ENCODE peak calls at places on chromosomes 5 and 9, in seven cellular contexts. N is esophagus muscularis mucosa, C is tibial nerve, P is heart left ventricle, B is transverse colon, Q is body of pancreas, I is stomach. M is an unnamed sample.

GRCh38 chr9:92189782-92190535 is 74.7 kb upstream of the SPTLC1 start:
- DNase-seq in N (peak), C (no peak), P (no peak), B (no peak), Q (no peak), I (no peak), M (no peak)

GRCh38 chr5:1293997-1294838 is 650 bp downstream of the TERT start:
- DNase-seq in N (no peak), C (no peak), P (no peak), B (no peak), Q (no peak), I (peak), M (peak)

GRCh38 chr5:1182360-1182632 is 19.1 kb upstream of the SLC6A19 start:
- DNase-seq in N (no peak), C (no peak), P (no peak), B (no peak), Q (no peak), I (no peak), M (no peak)

GRCh38 chr9:137708590-137709284 is 89.9 kb downstream of the EHMT1 start:
- DNase-seq in N (no peak), C (no peak), P (no peak), B (no peak), Q (no peak), I (no peak), M (no peak)

GRCh38 chr5:130836729-130837660 is 328.1 kb downstream of the HINT1 start:
- DNase-seq in N (no peak), C (no peak), P (no peak), B (no peak), Q (no peak), I (no peak), M (no peak)

GRCh38 chr9:71929791-71930440 is 18.5 kb downstream of the C9orf85 start:
- DNase-seq in N (no peak), C (no peak), P (no peak), B (no peak), Q (no peak), I (no peak), M (no peak)

GRCh38 chr9:114662081-114662989 is 4.7 kb upstream of the TEX53 start:
- DNase-seq in N (no peak), C (peak), P (no peak), B (peak), Q (peak), I (peak), M (no peak)

GRCh38 chr9:69573666-69574456 is 98.3 kb downstream of the APBA1 start:
- DNase-seq in N (no peak), C (no peak), P (no peak), B (no peak), Q (no peak), I (no peak), M (no peak)

GRCh38 chr5:135829681-135830383 is 4.6 kb upstream of the SLC25A48 start:
- DNase-seq in N (peak), C (peak), P (peak), B (peak), Q (peak), I (peak), M (peak)

DNA sequence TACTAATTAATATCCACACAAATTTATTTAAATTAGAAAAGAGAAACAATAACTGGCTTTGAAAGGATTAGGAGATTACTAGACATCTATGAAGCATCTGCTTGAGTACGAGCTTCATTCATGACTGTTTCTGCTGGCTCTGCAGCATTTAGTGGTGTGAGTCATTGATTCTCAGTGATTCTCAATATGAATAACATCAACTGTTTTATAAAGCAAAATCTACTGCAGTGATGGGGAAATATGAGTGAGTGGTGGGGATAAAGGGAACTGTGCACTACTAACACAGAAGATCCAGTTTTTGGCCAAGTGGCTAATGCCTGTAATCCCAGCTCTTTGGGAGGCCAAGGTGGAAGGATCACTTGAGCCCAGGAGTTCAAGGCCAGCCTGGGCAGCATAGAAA is 8.4 kb downstream of the FNBP1 start:
- DNase-seq in N (no peak), C (no peak), P (no peak), B (no peak), Q (no peak), I (no peak), M (no peak)
- TF ChIP-seq POLR2A in N (no peak), C (no peak), P (no peak), B (no peak), Q (no peak), I (no peak), M (no peak)

DNA sequence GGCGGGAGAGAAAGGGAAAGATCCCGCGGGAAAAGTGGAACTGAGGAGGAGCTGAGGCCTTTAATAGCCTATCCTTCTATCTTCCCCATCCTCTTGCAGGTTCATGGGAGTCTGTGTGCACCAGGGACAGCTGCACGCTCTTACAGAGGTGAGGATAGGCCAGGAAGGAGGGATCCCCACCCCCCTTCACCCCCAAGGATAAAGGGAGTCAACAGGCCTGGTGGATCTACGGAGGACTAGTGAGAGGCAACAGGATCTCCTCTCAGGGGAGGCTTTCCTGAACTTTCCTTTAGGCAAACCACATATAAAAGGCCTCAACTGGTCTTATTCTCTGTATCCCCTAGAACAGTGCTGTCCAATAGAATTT is 1.1 kb downstream of the TESK1 start:
- DNase-seq in N (no peak), C (no peak), P (no peak), B (no peak), Q (no peak), I (no peak), M (peak)
- H3K27ac ChIP-seq in N (peak), C (peak), P (peak), B (peak), Q (no peak), I (peak), M (peak)

GRCh38 chr9:29212590-29213373 is 1639.5 kb upstream of the C9orf72 start:
- DNase-seq in N (no peak), C (no peak), P (no peak), B (no peak), Q (peak), I (peak), M (no peak)

GRCh38 chr9:29211681-29212589 is 1638.7 kb upstream of the C9orf72 start:
- DNase-seq in N (no peak), C (no peak), P (peak), B (peak), Q (peak), I (peak), M (peak)

GRCh38 chr9:29213374-29214161 is 1640.3 kb upstream of the C9orf72 start:
- DNase-seq in N (no peak), C (no peak), P (peak), B (no peak), Q (no peak), I (peak), M (no peak)

GRCh38 chr9:29214702-29215248 is 1641.5 kb upstream of the C9orf72 start:
- DNase-seq in N (no peak), C (no peak), P (no peak), B (no peak), Q (no peak), I (no peak), M (no peak)

DNA sequence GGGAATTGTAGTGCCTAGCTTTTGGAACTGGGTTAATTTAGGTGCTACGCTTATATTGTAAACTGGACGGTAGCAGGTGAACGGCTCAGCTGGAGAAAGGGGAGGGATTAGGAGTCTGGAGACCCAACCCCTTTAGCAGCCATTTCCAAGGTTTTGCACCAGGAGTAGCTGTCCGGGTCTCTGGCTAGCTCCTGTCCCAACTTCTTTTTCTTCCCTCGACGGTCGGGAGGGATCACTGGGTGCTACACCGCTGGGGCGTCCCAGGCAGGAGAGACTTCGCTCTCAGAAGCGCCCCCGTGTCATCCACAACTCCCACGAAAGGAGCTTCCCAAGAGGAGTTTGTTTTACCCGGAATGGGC is 1640.9 kb upstream of the C9orf72 start:
- DNase-seq in N (no peak), C (no peak), P (no peak), B (no peak), Q (peak), I (peak), M (no peak)
- H3K4me3 ChIP-seq in N (peak), C (no peak), P (no peak), B (no peak), Q (peak), I (peak), M (peak)

GRCh38 chr5:8520922-8521321 is 652.0 kb downstream of the MTRR start:
- DNase-seq in N (no peak), C (no peak), P (no peak), B (no peak), Q (no peak), I (no peak), M (no peak)

GRCh38 chr5:8522635-8523034 is 653.7 kb downstream of the MTRR start:
- DNase-seq in N (no peak), C (no peak), P (no peak), B (no peak), Q (no peak), I (no peak), M (no peak)

GRCh38 chr5:8525835-8526234 is 656.9 kb downstream of the MTRR start:
- DNase-seq in N (no peak), C (no peak), P (no peak), B (no peak), Q (no peak), I (no peak), M (no peak)
- TF ChIP-seq POLR2A in N (no peak), C (no peak), P (no peak), B (no peak), Q (no peak), I (no peak), M (no peak)

GRCh38 chr5:142547445-142548374 is 138.2 kb downstream of the FGF1 start:
- DNase-seq in N (no peak), C (no peak), P (no peak), B (no peak), Q (no peak), I (no peak), M (no peak)
- H3K27ac ChIP-seq in N (no peak), C (peak), P (peak), B (no peak), Q (no peak), I (no peak), M (no peak)

GRCh38 chr9:132004323-132004722 is 75.3 kb downstream of the MED27 start:
- DNase-seq in N (no peak), C (no peak), P (no peak), B (no peak), Q (no peak), I (no peak), M (no peak)

GRCh38 chr9:132003904-132004303 is 75.8 kb downstream of the MED27 start:
- DNase-seq in N (no peak), C (no peak), P (no peak), B (no peak), Q (no peak), I (no peak), M (no peak)

GRCh38 chr9:132007371-132007701 is 72.3 kb downstream of the MED27 start:
- DNase-seq in N (no peak), C (no peak), P (no peak), B (no peak), Q (no peak), I (no peak), M (no peak)

GRCh38 chr9:132006657-132007370 is 72.9 kb downstream of the MED27 start:
- DNase-seq in N (no peak), C (peak), P (no peak), B (no peak), Q (no peak), I (no peak), M (no peak)

GRCh38 chr9:132005896-132006295 is 73.8 kb downstream of the MED27 start:
- DNase-seq in N (no peak), C (no peak), P (no peak), B (no peak), Q (no peak), I (no peak), M (no peak)
- H3K4me3 ChIP-seq in N (no peak), C (no peak), P (no peak), B (no peak), Q (no peak), I (no peak), M (no peak)

DNA sequence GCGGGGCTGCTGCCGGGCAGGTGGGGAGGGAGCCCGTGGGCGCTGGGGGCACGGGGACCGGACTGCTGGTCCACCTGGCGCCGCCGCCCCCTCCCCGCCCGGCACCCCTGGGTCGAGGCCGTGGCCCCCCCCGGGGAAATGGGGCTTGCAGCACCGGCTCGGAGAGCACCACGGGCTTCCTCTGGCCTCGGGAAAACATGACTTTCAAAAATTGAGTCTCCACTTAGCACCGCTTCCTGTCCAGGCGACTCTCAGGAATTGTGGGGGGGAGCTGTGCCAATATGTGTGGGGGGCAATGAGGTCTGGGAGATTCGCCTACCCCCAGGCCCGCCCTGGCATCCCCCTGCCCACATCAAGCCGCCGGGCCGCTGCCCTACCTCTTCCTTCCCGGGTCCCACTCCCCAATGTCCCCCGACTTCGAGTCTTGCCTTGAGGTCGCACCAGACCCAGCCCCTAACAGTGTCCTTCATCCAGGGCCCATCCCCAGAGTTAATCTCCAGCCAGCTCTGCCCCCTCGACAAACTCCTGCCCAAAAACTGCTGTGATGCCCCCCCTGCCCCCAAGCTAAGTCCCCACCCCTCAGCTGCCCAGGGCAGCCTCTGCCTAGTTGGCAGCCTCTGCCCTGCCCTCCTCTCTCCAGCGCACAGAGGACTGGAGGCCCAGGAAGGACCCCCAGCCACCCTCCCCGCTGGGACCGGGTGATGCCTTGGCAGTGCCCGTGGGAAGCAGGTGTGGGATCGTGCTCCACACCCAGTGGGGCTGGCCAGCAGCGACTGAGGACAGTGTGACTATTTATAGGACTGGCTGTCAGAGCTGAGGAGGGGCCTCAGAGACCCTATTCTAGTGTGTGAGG is 3.9 kb downstream of the EGFL7 start:
- DNase-seq in N (no peak), C (no peak), P (no peak), B (no peak), Q (no peak), I (no peak), M (no peak)
- TF ChIP-seq POLR2A in N (no peak), C (no peak), P (no peak), B (no peak), Q (no peak), I (no peak), M (no peak)

GRCh38 chr5:156199045-156199444 is 127.9 kb upstream of the SGCD start:
- DNase-seq in N (no peak), C (no peak), P (no peak), B (no peak), Q (no peak), I (no peak), M (no peak)

GRCh38 chr5:156200938-156201792 is 125.8 kb upstream of the SGCD start:
- DNase-seq in N (no peak), C (no peak), P (no peak), B (no peak), Q (no peak), I (no peak), M (no peak)

GRCh38 chr5:156201793-156202388 is 125.1 kb upstream of the SGCD start:
- DNase-seq in N (no peak), C (peak), P (no peak), B (no peak), Q (peak), I (no peak), M (no peak)
- H3K27ac ChIP-seq in N (no peak), C (peak), P (no peak), B (no peak), Q (no peak), I (no peak), M (no peak)

DNA sequence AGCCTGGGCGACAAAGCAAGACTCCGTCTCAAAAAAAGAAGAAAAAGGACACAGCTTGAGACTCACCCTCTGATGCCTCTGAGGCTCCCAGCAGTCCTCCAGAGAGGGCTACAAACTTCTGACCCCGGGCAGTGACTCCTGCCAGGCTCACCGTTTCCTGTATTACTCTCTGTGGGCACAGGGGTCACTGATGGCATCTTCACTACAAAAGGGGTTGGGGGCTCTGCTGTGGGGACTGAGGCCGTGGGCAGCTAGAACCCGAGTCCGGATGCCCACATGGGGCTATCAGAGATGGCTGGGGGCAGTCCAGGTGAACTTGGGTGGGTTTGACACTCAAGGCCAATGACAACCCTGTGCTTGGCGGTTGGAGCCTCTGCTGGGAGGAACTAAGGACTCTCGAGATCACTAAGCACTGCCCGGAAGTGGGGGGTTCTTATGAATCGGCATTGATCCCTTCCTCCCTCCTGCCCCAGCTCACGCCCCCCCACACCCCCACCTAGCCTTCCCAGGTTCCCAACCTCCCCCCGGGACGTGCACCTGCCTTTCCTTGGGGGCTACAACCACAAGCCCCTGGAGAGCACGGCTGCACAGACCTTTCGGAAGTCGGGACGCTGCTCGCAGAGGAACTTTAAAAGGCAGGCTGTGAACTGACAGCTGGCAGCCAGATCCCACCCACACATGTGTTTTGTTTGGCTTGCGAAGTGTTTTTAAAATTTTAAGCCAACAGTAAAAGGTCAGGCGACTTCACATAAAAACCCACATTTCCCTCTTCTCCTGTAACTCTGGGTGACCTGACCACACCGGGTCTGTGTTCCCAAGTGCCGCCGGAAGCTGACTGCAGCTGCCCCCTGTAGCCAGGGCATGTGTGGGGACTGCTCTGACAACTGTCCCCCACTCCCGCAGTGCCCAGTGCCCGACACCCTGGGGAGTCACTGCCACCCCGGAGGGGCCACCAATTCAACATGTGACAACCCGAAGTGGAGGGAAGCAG is 5.0 kb upstream of the RALGDS start:
- DNase-seq in N (no peak), C (no peak), P (peak), B (peak), Q (peak), I (no peak), M (peak)
- H3K4me3 ChIP-seq in N (peak), C (peak), P (peak), B (no peak), Q (no peak), I (peak), M (peak)

GRCh38 chr9:34252670-34253459 is 74.0 kb downstream of the UBAP1 start:
- DNase-seq in N (no peak), C (peak), P (peak), B (no peak), Q (peak), I (no peak), M (peak)

GRCh38 chr9:34253460-34253837 is 74.6 kb downstream of the UBAP1 start:
- DNase-seq in N (no peak), C (no peak), P (peak), B (no peak), Q (no peak), I (no peak), M (peak)

GRCh38 chr9:34254966-34255825 is 73.9 kb downstream of the KIF24 start:
- DNase-seq in N (no peak), C (no peak), P (peak), B (no peak), Q (peak), I (peak), M (peak)

GRCh38 chr9:34256104-34256503 is 73.0 kb downstream of the KIF24 start:
- DNase-seq in N (no peak), C (no peak), P (peak), B (no peak), Q (peak), I (no peak), M (no peak)

DNA sequence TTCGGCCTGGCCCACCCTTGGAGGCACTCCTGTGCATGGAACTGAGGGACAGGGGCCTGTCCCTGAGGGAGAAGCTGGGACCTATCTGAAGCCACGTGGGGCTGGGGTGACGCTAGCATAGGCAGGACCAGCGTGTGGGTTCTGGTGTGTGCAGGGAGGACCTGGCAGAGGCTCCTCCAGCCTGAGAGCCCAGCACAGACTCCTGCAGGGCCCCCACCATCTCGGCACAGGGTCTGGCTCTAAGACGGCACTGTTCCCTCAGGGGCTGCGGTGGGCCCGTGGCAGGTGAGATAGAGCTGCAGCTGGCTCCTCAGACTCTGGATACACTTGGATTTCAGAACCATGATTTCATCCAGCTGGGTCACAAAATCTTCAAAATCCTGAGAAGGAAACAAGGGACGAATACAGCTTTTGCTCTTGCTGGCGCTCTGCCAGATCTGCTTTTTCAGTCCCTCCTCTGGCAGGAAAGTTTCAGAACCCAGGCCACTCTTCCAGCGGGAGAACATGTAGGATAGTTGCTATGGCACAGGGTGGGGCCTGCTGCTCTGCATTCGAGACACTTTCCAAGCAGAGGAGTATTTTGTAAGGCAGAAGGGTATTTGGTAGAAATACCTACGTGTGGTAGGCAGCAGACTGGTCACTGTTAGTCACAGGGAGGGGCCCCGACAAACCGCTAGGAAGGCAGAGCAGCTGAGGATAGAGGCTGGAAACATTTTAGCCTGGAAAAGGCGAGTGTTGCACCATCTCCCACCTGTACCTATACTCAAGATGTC is 74.7 kb downstream of the KIF24 start:
- DNase-seq in N (no peak), C (no peak), P (peak), B (no peak), Q (no peak), I (no peak), M (peak)
- TF ChIP-seq POLR2A in N (no peak), C (no peak), P (no peak), B (no peak), Q (no peak), I (no peak), M (no peak)

M was measured in sigmoid colon.